ENCODE peak calls at places on chromosomes 3 and 15, in eight cellular contexts. One of them, this sample, is unnamed.

GRCh38 chr15:90300988-90301715 is 35.7 kb downstream of the NGRN start:
- DNase-seq in choroid plexus epithelial cell: peak; percentile 65
- DNase-seq in thoracic aorta: no peak
- DNase-seq in fibroblast of mammary gland: peak; percentile 44
- DNase-seq in astrocyte: no peak
- DNase-seq in progenitor cell of endocrine pancreas: peak; percentile 56
- DNase-seq in neural crest cell: peak; percentile 73
- DNase-seq in breast epithelium: no peak
- DNase-seq in this sample: no peak

GRCh38 chr3:189184566-189184965 is 12.8 kb downstream of the TPRG1 start:
- DNase-seq in breast epithelium: no peak
- DNase-seq in fibroblast of mammary gland: no peak
- DNase-seq in choroid plexus epithelial cell: no peak
- DNase-seq in thoracic aorta: no peak
- DNase-seq in neural crest cell: no peak
- DNase-seq in progenitor cell of endocrine pancreas: no peak
- DNase-seq in astrocyte: no peak
- DNase-seq in this sample: no peak

GRCh38 chr15:39102431-39102830 is 478.4 kb upstream of the THBS1 start:
- DNase-seq in thoracic aorta: no peak
- DNase-seq in progenitor cell of endocrine pancreas: no peak
- DNase-seq in choroid plexus epithelial cell: no peak
- DNase-seq in fibroblast of mammary gland: no peak
- DNase-seq in astrocyte: peak; percentile 80
- DNase-seq in neural crest cell: no peak
- DNase-seq in breast epithelium: no peak
- DNase-seq in this sample: no peak

GRCh38 chr3:190101320-190102117 is 19.2 kb downstream of the P3H2 start:
- DNase-seq in fibroblast of mammary gland: peak; percentile 61
- DNase-seq in choroid plexus epithelial cell: peak; percentile 84
- DNase-seq in neural crest cell: no peak
- DNase-seq in astrocyte: peak; percentile 87
- DNase-seq in breast epithelium: no peak
- DNase-seq in progenitor cell of endocrine pancreas: no peak
- DNase-seq in thoracic aorta: no peak
- DNase-seq in this sample: no peak

GRCh38 chr15:68818671-68819450 is 1.8 kb downstream of the ANP32A start:
- DNase-seq in astrocyte: no peak
- DNase-seq in progenitor cell of endocrine pancreas: peak; percentile 53
- DNase-seq in thoracic aorta: no peak
- DNase-seq in neural crest cell: no peak
- DNase-seq in breast epithelium: peak; percentile 58
- DNase-seq in choroid plexus epithelial cell: peak; percentile 42
- DNase-seq in fibroblast of mammary gland: peak; percentile 37
- DNase-seq in this sample: no peak

GRCh38 chr3:68958932-68959331 is 26.6 kb upstream of the TAFA4 start:
- DNase-seq in breast epithelium: no peak
- DNase-seq in neural crest cell: no peak
- DNase-seq in astrocyte: no peak
- DNase-seq in choroid plexus epithelial cell: no peak
- DNase-seq in thoracic aorta: no peak
- DNase-seq in progenitor cell of endocrine pancreas: no peak
- DNase-seq in fibroblast of mammary gland: no peak
- DNase-seq in this sample: no peak

GRCh38 chr3:157857461-157857860 is 248.8 kb downstream of the SHOX2 start:
- DNase-seq in fibroblast of mammary gland: no peak
- DNase-seq in breast epithelium: no peak
- DNase-seq in thoracic aorta: no peak
- DNase-seq in choroid plexus epithelial cell: no peak
- DNase-seq in neural crest cell: no peak
- DNase-seq in astrocyte: no peak
- DNase-seq in progenitor cell of endocrine pancreas: no peak
- DNase-seq in this sample: no peak

GRCh38 chr15:85865070-85865684 is 70.5 kb upstream of the KLHL25 start:
- DNase-seq in astrocyte: peak; percentile 23
- DNase-seq in thoracic aorta: no peak
- DNase-seq in progenitor cell of endocrine pancreas: peak; percentile 30
- DNase-seq in fibroblast of mammary gland: peak; percentile 48
- DNase-seq in neural crest cell: peak; percentile 50
- DNase-seq in breast epithelium: no peak
- DNase-seq in choroid plexus epithelial cell: peak; percentile 74
- DNase-seq in this sample: peak; percentile 57

GRCh38 chr3:14460342-14461005 is 58.1 kb downstream of the SLC6A6 start:
- DNase-seq in thoracic aorta: no peak
- DNase-seq in astrocyte: peak; percentile 96
- DNase-seq in progenitor cell of endocrine pancreas: no peak
- DNase-seq in neural crest cell: no peak
- DNase-seq in fibroblast of mammary gland: peak; percentile 97
- DNase-seq in choroid plexus epithelial cell: peak; percentile 87
- DNase-seq in breast epithelium: peak; percentile 72
- DNase-seq in this sample: peak; percentile 81

GRCh38 chr3:71097557-71097956 is 486.0 kb downstream of the FOXP1 start:
- DNase-seq in fibroblast of mammary gland: no peak
- DNase-seq in choroid plexus epithelial cell: no peak
- DNase-seq in neural crest cell: no peak
- DNase-seq in thoracic aorta: no peak
- DNase-seq in astrocyte: no peak
- DNase-seq in breast epithelium: no peak
- DNase-seq in progenitor cell of endocrine pancreas: no peak
- DNase-seq in this sample: no peak

GRCh38 chr15:56261854-56262509 is 18.3 kb upstream of the RFX7 start:
- DNase-seq in progenitor cell of endocrine pancreas: no peak
- DNase-seq in fibroblast of mammary gland: no peak
- DNase-seq in breast epithelium: no peak
- DNase-seq in neural crest cell: no peak
- DNase-seq in astrocyte: no peak
- DNase-seq in thoracic aorta: no peak
- DNase-seq in choroid plexus epithelial cell: no peak
- DNase-seq in this sample: no peak

GRCh38 chr3:188404124-188404523 is 250.2 kb downstream of the LPP start:
- DNase-seq in thoracic aorta: no peak
- DNase-seq in progenitor cell of endocrine pancreas: no peak
- DNase-seq in neural crest cell: no peak
- DNase-seq in astrocyte: no peak
- DNase-seq in fibroblast of mammary gland: no peak
- DNase-seq in choroid plexus epithelial cell: no peak
- DNase-seq in breast epithelium: no peak
- DNase-seq in this sample: no peak

GRCh38 chr3:37763338-37763737 is 98.3 kb upstream of the CTDSPL start:
- DNase-seq in thoracic aorta: no peak
- DNase-seq in breast epithelium: no peak
- DNase-seq in neural crest cell: no peak
- DNase-seq in astrocyte: no peak
- DNase-seq in choroid plexus epithelial cell: no peak
- DNase-seq in fibroblast of mammary gland: no peak
- DNase-seq in progenitor cell of endocrine pancreas: no peak
- DNase-seq in this sample: no peak

GRCh38 chr3:12601072-12601471 is 44.2 kb downstream of the MKRN2 start:
- DNase-seq in breast epithelium: no peak
- DNase-seq in neural crest cell: no peak
- DNase-seq in astrocyte: no peak
- DNase-seq in fibroblast of mammary gland: peak; percentile 35
- DNase-seq in progenitor cell of endocrine pancreas: no peak
- DNase-seq in thoracic aorta: no peak
- DNase-seq in choroid plexus epithelial cell: peak; percentile 39
- DNase-seq in this sample: peak; percentile 18

GRCh38 chr3:188775412-188775811 is 396.4 kb upstream of the TPRG1 start:
- DNase-seq in breast epithelium: no peak
- DNase-seq in fibroblast of mammary gland: no peak
- DNase-seq in neural crest cell: no peak
- DNase-seq in progenitor cell of endocrine pancreas: no peak
- DNase-seq in choroid plexus epithelial cell: no peak
- DNase-seq in thoracic aorta: no peak
- DNase-seq in astrocyte: no peak
- DNase-seq in this sample: no peak

GRCh38 chr15:92306662-92307061 is 87.0 kb upstream of the ST8SIA2 start:
- DNase-seq in fibroblast of mammary gland: no peak
- DNase-seq in progenitor cell of endocrine pancreas: no peak
- DNase-seq in neural crest cell: peak; percentile 20
- DNase-seq in choroid plexus epithelial cell: no peak
- DNase-seq in thoracic aorta: no peak
- DNase-seq in astrocyte: no peak
- DNase-seq in breast epithelium: no peak
- DNase-seq in this sample: no peak

GRCh38 chr3:79167651-79168416 is 600.0 kb downstream of the ROBO1 start:
- DNase-seq in astrocyte: peak; percentile 97
- DNase-seq in breast epithelium: no peak
- DNase-seq in progenitor cell of endocrine pancreas: no peak
- DNase-seq in thoracic aorta: no peak
- DNase-seq in choroid plexus epithelial cell: peak; percentile 95
- DNase-seq in neural crest cell: no peak
- DNase-seq in fibroblast of mammary gland: peak; percentile 96
- DNase-seq in this sample: peak; percentile 74

GRCh38 chr15:90809536-90809935 is 58.9 kb upstream of the FURIN start:
- DNase-seq in breast epithelium: no peak
- DNase-seq in choroid plexus epithelial cell: no peak
- DNase-seq in neural crest cell: no peak
- DNase-seq in astrocyte: no peak
- DNase-seq in fibroblast of mammary gland: no peak
- DNase-seq in thoracic aorta: no peak
- DNase-seq in progenitor cell of endocrine pancreas: no peak
- DNase-seq in this sample: no peak

GRCh38 chr3:71132995-71133730 is 450.4 kb downstream of the FOXP1 start:
- DNase-seq in fibroblast of mammary gland: no peak
- DNase-seq in choroid plexus epithelial cell: no peak
- DNase-seq in neural crest cell: no peak
- DNase-seq in astrocyte: no peak
- DNase-seq in progenitor cell of endocrine pancreas: no peak
- DNase-seq in breast epithelium: no peak
- DNase-seq in thoracic aorta: no peak
- DNase-seq in this sample: no peak

GRCh38 chr3:53495518-53496501 is 1.4 kb downstream of the CACNA1D start:
- DNase-seq in choroid plexus epithelial cell: no peak
- DNase-seq in breast epithelium: no peak
- DNase-seq in astrocyte: no peak
- DNase-seq in neural crest cell: no peak
- DNase-seq in thoracic aorta: no peak
- DNase-seq in fibroblast of mammary gland: no peak
- DNase-seq in progenitor cell of endocrine pancreas: peak; percentile 23
- DNase-seq in this sample: no peak

GRCh38 chr15:51405646-51406194 is 64.3 kb downstream of the GLDN start:
- DNase-seq in breast epithelium: no peak
- DNase-seq in choroid plexus epithelial cell: no peak
- DNase-seq in thoracic aorta: no peak
- DNase-seq in progenitor cell of endocrine pancreas: no peak
- DNase-seq in fibroblast of mammary gland: no peak
- DNase-seq in neural crest cell: no peak
- DNase-seq in astrocyte: no peak
- DNase-seq in this sample: no peak

GRCh38 chr3:66121288-66121687 is 82.6 kb upstream of the MAGI1 start:
- DNase-seq in astrocyte: peak; percentile 74
- DNase-seq in progenitor cell of endocrine pancreas: no peak
- DNase-seq in thoracic aorta: no peak
- DNase-seq in choroid plexus epithelial cell: peak; percentile 41
- DNase-seq in fibroblast of mammary gland: peak; percentile 48
- DNase-seq in neural crest cell: no peak
- DNase-seq in breast epithelium: no peak
- DNase-seq in this sample: no peak

GRCh38 chr15:82093774-82094211 is 48.0 kb upstream of the MEX3B start:
- DNase-seq in choroid plexus epithelial cell: peak; percentile 94
- DNase-seq in fibroblast of mammary gland: peak; percentile 90
- DNase-seq in progenitor cell of endocrine pancreas: no peak
- DNase-seq in neural crest cell: no peak
- DNase-seq in breast epithelium: no peak
- DNase-seq in thoracic aorta: no peak
- DNase-seq in astrocyte: peak; percentile 89
- DNase-seq in this sample: no peak

GRCh38 chr15:36358094-36358961 is 221.1 kb upstream of the CDIN1 start:
- DNase-seq in neural crest cell: no peak
- DNase-seq in choroid plexus epithelial cell: peak; percentile 77
- DNase-seq in fibroblast of mammary gland: peak; percentile 95
- DNase-seq in breast epithelium: no peak
- DNase-seq in thoracic aorta: no peak
- DNase-seq in astrocyte: peak; percentile 95
- DNase-seq in progenitor cell of endocrine pancreas: no peak
- DNase-seq in this sample: no peak

GRCh38 chr3:168604767-168605166 is 509.0 kb upstream of the GOLIM4 start:
- DNase-seq in neural crest cell: no peak
- DNase-seq in progenitor cell of endocrine pancreas: no peak
- DNase-seq in fibroblast of mammary gland: no peak
- DNase-seq in thoracic aorta: no peak
- DNase-seq in astrocyte: no peak
- DNase-seq in breast epithelium: no peak
- DNase-seq in choroid plexus epithelial cell: no peak
- DNase-seq in this sample: no peak
- TF ChIP-seq CTCF in neural crest cell: no peak
- TF ChIP-seq CTCF in progenitor cell of endocrine pancreas: no peak
- TF ChIP-seq CTCF in fibroblast of mammary gland: no peak
- TF ChIP-seq CTCF in thoracic aorta: no peak
- TF ChIP-seq CTCF in astrocyte: no peak
- TF ChIP-seq CTCF in breast epithelium: no peak
- TF ChIP-seq CTCF in choroid plexus epithelial cell: no peak
- TF ChIP-seq CTCF in this sample: no peak

GRCh38 chr3:39150170-39150802 is 3.1 kb downstream of the CSRNP1 start:
- DNase-seq in fibroblast of mammary gland: no peak
- DNase-seq in choroid plexus epithelial cell: no peak
- DNase-seq in thoracic aorta: no peak
- DNase-seq in breast epithelium: no peak
- DNase-seq in astrocyte: no peak
- DNase-seq in progenitor cell of endocrine pancreas: no peak
- DNase-seq in neural crest cell: no peak
- DNase-seq in this sample: no peak
- TF ChIP-seq CTCF in fibroblast of mammary gland: no peak
- TF ChIP-seq CTCF in choroid plexus epithelial cell: peak; percentile 17
- TF ChIP-seq CTCF in thoracic aorta: peak; percentile 39
- TF ChIP-seq CTCF in breast epithelium: no peak
- TF ChIP-seq CTCF in astrocyte: no peak
- TF ChIP-seq CTCF in progenitor cell of endocrine pancreas: no peak
- TF ChIP-seq CTCF in neural crest cell: peak; percentile 27
- TF ChIP-seq CTCF in this sample: no peak

DNA sequence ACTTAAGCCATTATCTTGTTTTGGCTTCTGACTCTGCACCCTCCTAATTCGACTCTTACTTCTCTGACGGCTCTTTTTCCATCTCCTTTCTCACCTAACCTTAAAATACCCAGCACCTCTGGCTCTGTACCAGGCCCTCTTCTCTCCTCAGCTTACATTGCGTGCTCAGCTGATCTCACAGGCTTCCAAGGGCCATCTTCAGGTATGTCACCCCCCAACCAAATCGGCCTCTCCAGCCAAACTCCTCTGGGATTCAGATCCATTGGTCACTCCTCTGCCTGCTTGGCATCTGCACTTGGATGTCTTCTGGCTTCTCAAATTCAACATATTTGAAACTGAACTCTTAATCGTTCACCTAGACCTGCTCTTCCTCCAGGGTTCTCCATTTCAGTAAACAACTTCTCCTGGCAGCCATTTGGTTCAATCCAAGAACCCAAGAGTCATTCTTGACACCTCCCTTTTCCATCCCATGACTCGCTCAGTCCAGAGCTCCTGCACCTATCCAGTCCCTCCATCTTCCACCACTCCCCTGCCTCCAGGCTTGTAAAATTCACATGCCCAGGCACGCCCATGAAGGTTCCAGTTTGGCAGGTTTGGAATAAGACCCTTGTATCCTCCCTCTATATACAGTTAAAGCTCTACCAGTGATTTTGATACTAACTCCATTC is 35.2 kb upstream of the SLC41A3 start:
- DNase-seq in breast epithelium: no peak
- DNase-seq in thoracic aorta: no peak
- DNase-seq in neural crest cell: no peak
- DNase-seq in progenitor cell of endocrine pancreas: peak; percentile 4
- DNase-seq in astrocyte: no peak
- DNase-seq in choroid plexus epithelial cell: no peak
- DNase-seq in fibroblast of mammary gland: no peak
- DNase-seq in this sample: peak; percentile 28
- TF ChIP-seq CTCF in breast epithelium: no peak
- TF ChIP-seq CTCF in thoracic aorta: no peak
- TF ChIP-seq CTCF in neural crest cell: no peak
- TF ChIP-seq CTCF in progenitor cell of endocrine pancreas: no peak
- TF ChIP-seq CTCF in astrocyte: no peak
- TF ChIP-seq CTCF in choroid plexus epithelial cell: no peak
- TF ChIP-seq CTCF in fibroblast of mammary gland: no peak
- TF ChIP-seq CTCF in this sample: no peak

GRCh38 chr3:120561251-120562045 is 34.7 kb upstream of the NDUFB4 start:
- DNase-seq in fibroblast of mammary gland: peak; percentile 75
- DNase-seq in neural crest cell: peak; percentile 75
- DNase-seq in thoracic aorta: no peak
- DNase-seq in progenitor cell of endocrine pancreas: peak; percentile 40
- DNase-seq in astrocyte: peak; percentile 44
- DNase-seq in choroid plexus epithelial cell: peak; percentile 84
- DNase-seq in breast epithelium: no peak
- DNase-seq in this sample: no peak
- TF ChIP-seq CTCF in fibroblast of mammary gland: peak; percentile 94
- TF ChIP-seq CTCF in neural crest cell: peak; percentile 93
- TF ChIP-seq CTCF in thoracic aorta: peak; percentile 81
- TF ChIP-seq CTCF in progenitor cell of endocrine pancreas: peak; percentile 90
- TF ChIP-seq CTCF in astrocyte: peak; percentile 97
- TF ChIP-seq CTCF in choroid plexus epithelial cell: peak; percentile 94
- TF ChIP-seq CTCF in breast epithelium: peak; percentile 80
- TF ChIP-seq CTCF in this sample: peak; percentile 84

This sample was measured in LNCaP clone FGC.